ENCODE peak calls at places on chromosome 13, in eight cellular contexts. One of them, this sample, is unnamed.

GRCh38 chr13:36157475-36157874 is 26.3 kb upstream of the DCLK1 start:
- DNase-seq in left ventricle myocardium superior: no peak
- DNase-seq in NCI-H524: no peak
- DNase-seq in GM12864: no peak
- DNase-seq in substantia nigra: no peak
- DNase-seq in NCI-H2171: no peak
- DNase-seq in Daoy: no peak
- DNase-seq in endothelial cell: no peak
- DNase-seq in this sample: no peak

GRCh38 chr13:93624371-93624777 is 397.8 kb downstream of the GPC6 start:
- DNase-seq in left ventricle myocardium superior: no peak
- DNase-seq in NCI-H524: peak
- DNase-seq in GM12864: no peak
- DNase-seq in substantia nigra: no peak
- DNase-seq in NCI-H2171: peak
- DNase-seq in Daoy: no peak
- DNase-seq in endothelial cell: no peak
- DNase-seq in this sample: no peak

GRCh38 chr13:111899714-111900389 is 167.1 kb upstream of the SOX1 start:
- DNase-seq in left ventricle myocardium superior: no peak
- DNase-seq in NCI-H524: no peak
- DNase-seq in GM12864: no peak
- DNase-seq in substantia nigra: no peak
- DNase-seq in NCI-H2171: no peak
- DNase-seq in Daoy: no peak
- DNase-seq in endothelial cell: no peak
- DNase-seq in this sample: no peak

GRCh38 chr13:101473458-101473857 is 21.0 kb downstream of the ITGBL1 start:
- DNase-seq in left ventricle myocardium superior: peak
- DNase-seq in NCI-H524: no peak
- DNase-seq in GM12864: no peak
- DNase-seq in substantia nigra: no peak
- DNase-seq in NCI-H2171: no peak
- DNase-seq in Daoy: peak
- DNase-seq in endothelial cell: no peak
- DNase-seq in this sample: peak

GRCh38 chr13:36158606-36159005 is 27.4 kb upstream of the DCLK1 start:
- DNase-seq in left ventricle myocardium superior: no peak
- DNase-seq in NCI-H524: no peak
- DNase-seq in GM12864: no peak
- DNase-seq in substantia nigra: no peak
- DNase-seq in NCI-H2171: no peak
- DNase-seq in Daoy: peak
- DNase-seq in endothelial cell: no peak
- DNase-seq in this sample: peak

GRCh38 chr13:50319603-50320296 is 304.5 kb downstream of the KCNRG start:
- DNase-seq in left ventricle myocardium superior: no peak
- DNase-seq in NCI-H524: no peak
- DNase-seq in GM12864: no peak
- DNase-seq in substantia nigra: no peak
- DNase-seq in NCI-H2171: no peak
- DNase-seq in Daoy: peak
- DNase-seq in endothelial cell: no peak
- DNase-seq in this sample: peak

GRCh38 chr13:47188802-47189201 is 291.9 kb upstream of the HTR2A start:
- DNase-seq in left ventricle myocardium superior: no peak
- DNase-seq in NCI-H524: no peak
- DNase-seq in GM12864: no peak
- DNase-seq in substantia nigra: no peak
- DNase-seq in NCI-H2171: no peak
- DNase-seq in Daoy: no peak
- DNase-seq in endothelial cell: no peak
- DNase-seq in this sample: peak

GRCh38 chr13:25329706-25330105 is 28.3 kb downstream of the NUP58 start:
- DNase-seq in left ventricle myocardium superior: no peak
- DNase-seq in NCI-H524: no peak
- DNase-seq in GM12864: no peak
- DNase-seq in substantia nigra: no peak
- DNase-seq in NCI-H2171: no peak
- DNase-seq in Daoy: no peak
- DNase-seq in endothelial cell: no peak
- DNase-seq in this sample: peak

GRCh38 chr13:66348745-66349720 is 881.1 kb downstream of the PCDH9 start:
- DNase-seq in left ventricle myocardium superior: peak
- DNase-seq in NCI-H524: no peak
- DNase-seq in GM12864: no peak
- DNase-seq in substantia nigra: no peak
- DNase-seq in NCI-H2171: no peak
- DNase-seq in Daoy: no peak
- DNase-seq in endothelial cell: no peak
- DNase-seq in this sample: no peak

GRCh38 chr13:42996584-42996983 is 4.5 kb upstream of the EPSTI1 start:
- DNase-seq in left ventricle myocardium superior: no peak
- DNase-seq in NCI-H524: no peak
- DNase-seq in GM12864: no peak
- DNase-seq in substantia nigra: no peak
- DNase-seq in NCI-H2171: no peak
- DNase-seq in Daoy: peak
- DNase-seq in endothelial cell: no peak
- DNase-seq in this sample: peak

GRCh38 chr13:110363009-110363408 is 55.9 kb downstream of the COL4A2 start:
- DNase-seq in left ventricle myocardium superior: no peak
- DNase-seq in NCI-H524: no peak
- DNase-seq in GM12864: no peak
- DNase-seq in substantia nigra: no peak
- DNase-seq in NCI-H2171: no peak
- DNase-seq in Daoy: peak
- DNase-seq in endothelial cell: peak
- DNase-seq in this sample: no peak

GRCh38 chr13:72886272-72887062 is 104.5 kb downstream of the PIBF1 start:
- DNase-seq in left ventricle myocardium superior: no peak
- DNase-seq in NCI-H524: no peak
- DNase-seq in GM12864: no peak
- DNase-seq in substantia nigra: no peak
- DNase-seq in NCI-H2171: no peak
- DNase-seq in Daoy: no peak
- DNase-seq in endothelial cell: no peak
- DNase-seq in this sample: no peak

GRCh38 chr13:30151398-30151797 is 156.0 kb downstream of the KATNAL1 start:
- DNase-seq in left ventricle myocardium superior: no peak
- DNase-seq in NCI-H524: peak
- DNase-seq in GM12864: no peak
- DNase-seq in substantia nigra: no peak
- DNase-seq in NCI-H2171: no peak
- DNase-seq in Daoy: no peak
- DNase-seq in endothelial cell: no peak
- DNase-seq in this sample: no peak

GRCh38 chr13:74288361-74288911 is 154.2 kb upstream of the KLF12 start:
- DNase-seq in left ventricle myocardium superior: peak
- DNase-seq in NCI-H524: peak
- DNase-seq in GM12864: no peak
- DNase-seq in substantia nigra: no peak
- DNase-seq in NCI-H2171: no peak
- DNase-seq in Daoy: no peak
- DNase-seq in endothelial cell: peak
- DNase-seq in this sample: peak

GRCh38 chr13:57036290-57036689 is 104.4 kb upstream of the PRR20A start:
- DNase-seq in left ventricle myocardium superior: no peak
- DNase-seq in NCI-H524: no peak
- DNase-seq in GM12864: no peak
- DNase-seq in substantia nigra: no peak
- DNase-seq in NCI-H2171: no peak
- DNase-seq in Daoy: no peak
- DNase-seq in endothelial cell: no peak
- DNase-seq in this sample: no peak

GRCh38 chr13:41137951-41138350 is 5.3 kb upstream of the KBTBD6 start:
- DNase-seq in left ventricle myocardium superior: no peak
- DNase-seq in NCI-H524: no peak
- DNase-seq in GM12864: no peak
- DNase-seq in substantia nigra: no peak
- DNase-seq in NCI-H2171: no peak
- DNase-seq in Daoy: peak
- DNase-seq in endothelial cell: no peak
- DNase-seq in this sample: peak

GRCh38 chr13:44146162-44146561 is 227.5 kb upstream of the SERP2 start:
- DNase-seq in left ventricle myocardium superior: no peak
- DNase-seq in NCI-H524: no peak
- DNase-seq in GM12864: no peak
- DNase-seq in substantia nigra: no peak
- DNase-seq in NCI-H2171: no peak
- DNase-seq in Daoy: no peak
- DNase-seq in endothelial cell: no peak
- DNase-seq in this sample: no peak

GRCh38 chr13:19382111-19382510 is 179.2 kb downstream of the TPTE2 start:
- DNase-seq in left ventricle myocardium superior: no peak
- DNase-seq in NCI-H524: no peak
- DNase-seq in GM12864: no peak
- DNase-seq in substantia nigra: no peak
- DNase-seq in NCI-H2171: no peak
- DNase-seq in Daoy: no peak
- DNase-seq in endothelial cell: no peak
- DNase-seq in this sample: no peak

GRCh38 chr13:94673841-94674240 is 38.5 kb downstream of the SOX21 start:
- DNase-seq in left ventricle myocardium superior: no peak
- DNase-seq in NCI-H524: no peak
- DNase-seq in GM12864: no peak
- DNase-seq in substantia nigra: no peak
- DNase-seq in NCI-H2171: no peak
- DNase-seq in Daoy: no peak
- DNase-seq in endothelial cell: no peak
- DNase-seq in this sample: peak

GRCh38 chr13:66887088-66887487 is 343.0 kb downstream of the PCDH9 start:
- DNase-seq in left ventricle myocardium superior: no peak
- DNase-seq in NCI-H524: no peak
- DNase-seq in GM12864: no peak
- DNase-seq in substantia nigra: no peak
- DNase-seq in NCI-H2171: peak
- DNase-seq in Daoy: no peak
- DNase-seq in endothelial cell: no peak
- DNase-seq in this sample: no peak

GRCh38 chr13:104014803-104015645 is 948.8 kb upstream of the SLC10A2 start:
- DNase-seq in left ventricle myocardium superior: no peak
- DNase-seq in NCI-H524: no peak
- DNase-seq in GM12864: no peak
- DNase-seq in substantia nigra: no peak
- DNase-seq in NCI-H2171: no peak
- DNase-seq in Daoy: no peak
- DNase-seq in endothelial cell: no peak
- DNase-seq in this sample: peak

GRCh38 chr13:114087430-114087829 is 45.0 kb downstream of the RASA3 start:
- DNase-seq in left ventricle myocardium superior: no peak
- DNase-seq in NCI-H524: no peak
- DNase-seq in GM12864: no peak
- DNase-seq in substantia nigra: no peak
- DNase-seq in NCI-H2171: no peak
- DNase-seq in Daoy: no peak
- DNase-seq in endothelial cell: no peak
- DNase-seq in this sample: no peak

GRCh38 chr13:30619731-30620130 is 2.0 kb downstream of the USPL1 start:
- DNase-seq in left ventricle myocardium superior: no peak
- DNase-seq in NCI-H524: no peak
- DNase-seq in GM12864: no peak
- DNase-seq in substantia nigra: no peak
- DNase-seq in NCI-H2171: no peak
- DNase-seq in Daoy: no peak
- DNase-seq in endothelial cell: no peak
- DNase-seq in this sample: no peak

GRCh38 chr13:19888799-19889198 is 25.4 kb upstream of the ZMYM5 start:
- DNase-seq in left ventricle myocardium superior: no peak
- DNase-seq in NCI-H524: peak
- DNase-seq in GM12864: no peak
- DNase-seq in substantia nigra: no peak
- DNase-seq in NCI-H2171: no peak
- DNase-seq in Daoy: no peak
- DNase-seq in endothelial cell: no peak
- DNase-seq in this sample: peak

GRCh38 chr13:50224534-50224933 is 209.3 kb downstream of the KCNRG start:
- DNase-seq in left ventricle myocardium superior: no peak
- DNase-seq in NCI-H524: no peak
- DNase-seq in GM12864: peak
- DNase-seq in substantia nigra: no peak
- DNase-seq in NCI-H2171: no peak
- DNase-seq in Daoy: peak
- DNase-seq in endothelial cell: no peak
- DNase-seq in this sample: peak

GRCh38 chr13:98103942-98104880 is 38.7 kb upstream of the FARP1 start:
- DNase-seq in left ventricle myocardium superior: no peak
- DNase-seq in NCI-H524: no peak
- DNase-seq in GM12864: no peak
- DNase-seq in substantia nigra: no peak
- DNase-seq in NCI-H2171: no peak
- DNase-seq in Daoy: peak
- DNase-seq in endothelial cell: no peak
- DNase-seq in this sample: no peak

GRCh38 chr13:44259045-44260042 is 114.3 kb upstream of the SERP2 start:
- DNase-seq in left ventricle myocardium superior: no peak
- DNase-seq in NCI-H524: no peak
- DNase-seq in GM12864: peak
- DNase-seq in substantia nigra: no peak
- DNase-seq in NCI-H2171: no peak
- DNase-seq in Daoy: peak
- DNase-seq in endothelial cell: no peak
- DNase-seq in this sample: peak

GRCh38 chr13:77386046-77386445 is 59.2 kb upstream of the MYCBP2 start:
- DNase-seq in left ventricle myocardium superior: no peak
- DNase-seq in NCI-H524: no peak
- DNase-seq in GM12864: no peak
- DNase-seq in substantia nigra: no peak
- DNase-seq in NCI-H2171: no peak
- DNase-seq in Daoy: no peak
- DNase-seq in endothelial cell: no peak
- DNase-seq in this sample: peak

GRCh38 chr13:92436927-92437326 is 789.7 kb upstream of the GPC6 start:
- DNase-seq in left ventricle myocardium superior: no peak
- DNase-seq in NCI-H524: no peak
- DNase-seq in GM12864: no peak
- DNase-seq in substantia nigra: no peak
- DNase-seq in NCI-H2171: no peak
- DNase-seq in Daoy: no peak
- DNase-seq in endothelial cell: no peak
- DNase-seq in this sample: no peak